ENCODE peak calls at places on chromosomes 1 and 21, in seven cellular contexts. One of them, this sample, is unnamed.

GRCh38 chr1:179047637-179048002 is 21.9 kb downstream of the FAM20B start:
- DNase-seq in heart left ventricle: no peak
- DNase-seq in H1: no peak
- DNase-seq in fibroblast of lung: peak; percentile 70
- DNase-seq in right atrium auricular region: no peak
- DNase-seq in cardiac fibroblast: no peak
- DNase-seq in fibroblast of pulmonary artery: no peak
- DNase-seq in this sample: no peak

GRCh38 chr1:4801192-4801924 is 146.9 kb downstream of the AJAP1 start:
- DNase-seq in heart left ventricle: peak; percentile 86
- DNase-seq in H1: no peak
- DNase-seq in fibroblast of lung: peak; percentile 1
- DNase-seq in right atrium auricular region: no peak
- DNase-seq in cardiac fibroblast: no peak
- DNase-seq in fibroblast of pulmonary artery: no peak
- DNase-seq in this sample: no peak

GRCh38 chr1:92759361-92759760 is 25.5 kb downstream of the EVI5 start:
- DNase-seq in heart left ventricle: no peak
- DNase-seq in H1: no peak
- DNase-seq in fibroblast of lung: no peak
- DNase-seq in right atrium auricular region: no peak
- DNase-seq in cardiac fibroblast: peak; percentile 66
- DNase-seq in fibroblast of pulmonary artery: peak; percentile 57
- DNase-seq in this sample: no peak

GRCh38 chr1:23639460-23639859 is 52.1 kb upstream of the RPL11 start:
- DNase-seq in heart left ventricle: no peak
- DNase-seq in H1: no peak
- DNase-seq in fibroblast of lung: no peak
- DNase-seq in right atrium auricular region: no peak
- DNase-seq in cardiac fibroblast: no peak
- DNase-seq in fibroblast of pulmonary artery: no peak
- DNase-seq in this sample: no peak

GRCh38 chr1:230031131-230031530 is 35.9 kb upstream of the GALNT2 start:
- DNase-seq in heart left ventricle: no peak
- DNase-seq in H1: no peak
- DNase-seq in fibroblast of lung: peak; percentile 10
- DNase-seq in right atrium auricular region: no peak
- DNase-seq in cardiac fibroblast: peak; percentile 64
- DNase-seq in fibroblast of pulmonary artery: peak; percentile 15
- DNase-seq in this sample: no peak

GRCh38 chr21:41366522-41367151 is 4.8 kb downstream of the MX2 start:
- DNase-seq in heart left ventricle: no peak
- DNase-seq in H1: no peak
- DNase-seq in fibroblast of lung: peak; percentile 80
- DNase-seq in right atrium auricular region: peak; percentile 85
- DNase-seq in cardiac fibroblast: peak; percentile 81
- DNase-seq in fibroblast of pulmonary artery: peak; percentile 72
- DNase-seq in this sample: no peak

GRCh38 chr1:67317803-67318202 is 10.1 kb downstream of the IL12RB2 start:
- DNase-seq in heart left ventricle: no peak
- DNase-seq in H1: no peak
- DNase-seq in fibroblast of lung: no peak
- DNase-seq in right atrium auricular region: no peak
- DNase-seq in cardiac fibroblast: no peak
- DNase-seq in fibroblast of pulmonary artery: no peak
- DNase-seq in this sample: no peak

GRCh38 chr1:211947396-211948295 is 87.7 kb downstream of the INTS7 start:
- DNase-seq in heart left ventricle: no peak
- DNase-seq in H1: peak; percentile 3
- DNase-seq in fibroblast of lung: no peak
- DNase-seq in right atrium auricular region: no peak
- DNase-seq in cardiac fibroblast: no peak
- DNase-seq in fibroblast of pulmonary artery: no peak
- DNase-seq in this sample: no peak

GRCh38 chr1:54695221-54695620 is 20.4 kb upstream of the TTC4 start:
- DNase-seq in heart left ventricle: no peak
- DNase-seq in H1: no peak
- DNase-seq in fibroblast of lung: no peak
- DNase-seq in right atrium auricular region: no peak
- DNase-seq in cardiac fibroblast: no peak
- DNase-seq in fibroblast of pulmonary artery: no peak
- DNase-seq in this sample: no peak

GRCh38 chr1:222769968-222770620 is 33.1 kb downstream of the FAM177B start:
- DNase-seq in heart left ventricle: no peak
- DNase-seq in H1: no peak
- DNase-seq in fibroblast of lung: peak; percentile 48
- DNase-seq in right atrium auricular region: no peak
- DNase-seq in cardiac fibroblast: peak; percentile 60
- DNase-seq in fibroblast of pulmonary artery: peak; percentile 27
- DNase-seq in this sample: no peak

GRCh38 chr1:238272145-238272544 is 381.4 kb upstream of the ZP4 start:
- DNase-seq in heart left ventricle: no peak
- DNase-seq in H1: no peak
- DNase-seq in fibroblast of lung: no peak
- DNase-seq in right atrium auricular region: no peak
- DNase-seq in cardiac fibroblast: no peak
- DNase-seq in fibroblast of pulmonary artery: no peak
- DNase-seq in this sample: no peak

GRCh38 chr1:154663656-154664055 is 55.7 kb upstream of the ADAR start:
- DNase-seq in heart left ventricle: no peak
- DNase-seq in H1: no peak
- DNase-seq in fibroblast of lung: no peak
- DNase-seq in right atrium auricular region: no peak
- DNase-seq in cardiac fibroblast: no peak
- DNase-seq in fibroblast of pulmonary artery: no peak
- DNase-seq in this sample: no peak

GRCh38 chr1:37034301-37035013 is at the start of gene GRIK3:
- DNase-seq in heart left ventricle: no peak
- DNase-seq in H1: no peak
- DNase-seq in fibroblast of lung: no peak
- DNase-seq in right atrium auricular region: no peak
- DNase-seq in cardiac fibroblast: no peak
- DNase-seq in fibroblast of pulmonary artery: no peak
- DNase-seq in this sample: no peak

GRCh38 chr1:210364479-210364878 is 35.8 kb downstream of the HHAT start:
- DNase-seq in heart left ventricle: peak; percentile 37
- DNase-seq in H1: no peak
- DNase-seq in fibroblast of lung: no peak
- DNase-seq in right atrium auricular region: no peak
- DNase-seq in cardiac fibroblast: no peak
- DNase-seq in fibroblast of pulmonary artery: no peak
- DNase-seq in this sample: no peak

GRCh38 chr1:90964444-90965035 is 57.3 kb downstream of the ZNF644 start:
- DNase-seq in heart left ventricle: no peak
- DNase-seq in H1: no peak
- DNase-seq in fibroblast of lung: peak; percentile 13
- DNase-seq in right atrium auricular region: no peak
- DNase-seq in cardiac fibroblast: peak; percentile 53
- DNase-seq in fibroblast of pulmonary artery: peak; percentile 45
- DNase-seq in this sample: no peak

GRCh38 chr1:202205523-202206190 is 12.1 kb downstream of the LGR6 start:
- DNase-seq in heart left ventricle: no peak
- DNase-seq in H1: no peak
- DNase-seq in fibroblast of lung: no peak
- DNase-seq in right atrium auricular region: no peak
- DNase-seq in cardiac fibroblast: peak; percentile 27
- DNase-seq in fibroblast of pulmonary artery: no peak
- DNase-seq in this sample: no peak

GRCh38 chr1:202204065-202204464 is 10.5 kb downstream of the LGR6 start:
- DNase-seq in heart left ventricle: no peak
- DNase-seq in H1: no peak
- DNase-seq in fibroblast of lung: no peak
- DNase-seq in right atrium auricular region: no peak
- DNase-seq in cardiac fibroblast: no peak
- DNase-seq in fibroblast of pulmonary artery: no peak
- DNase-seq in this sample: no peak

GRCh38 chr1:202210370-202210769 is 16.8 kb downstream of the LGR6 start:
- DNase-seq in heart left ventricle: no peak
- DNase-seq in H1: no peak
- DNase-seq in fibroblast of lung: peak; percentile 45
- DNase-seq in right atrium auricular region: no peak
- DNase-seq in cardiac fibroblast: no peak
- DNase-seq in fibroblast of pulmonary artery: peak; percentile 14
- DNase-seq in this sample: peak; percentile 77

GRCh38 chr1:202208458-202208857 is 14.9 kb downstream of the LGR6 start:
- DNase-seq in heart left ventricle: no peak
- DNase-seq in H1: no peak
- DNase-seq in fibroblast of lung: no peak
- DNase-seq in right atrium auricular region: no peak
- DNase-seq in cardiac fibroblast: no peak
- DNase-seq in fibroblast of pulmonary artery: no peak
- DNase-seq in this sample: no peak

DNA sequence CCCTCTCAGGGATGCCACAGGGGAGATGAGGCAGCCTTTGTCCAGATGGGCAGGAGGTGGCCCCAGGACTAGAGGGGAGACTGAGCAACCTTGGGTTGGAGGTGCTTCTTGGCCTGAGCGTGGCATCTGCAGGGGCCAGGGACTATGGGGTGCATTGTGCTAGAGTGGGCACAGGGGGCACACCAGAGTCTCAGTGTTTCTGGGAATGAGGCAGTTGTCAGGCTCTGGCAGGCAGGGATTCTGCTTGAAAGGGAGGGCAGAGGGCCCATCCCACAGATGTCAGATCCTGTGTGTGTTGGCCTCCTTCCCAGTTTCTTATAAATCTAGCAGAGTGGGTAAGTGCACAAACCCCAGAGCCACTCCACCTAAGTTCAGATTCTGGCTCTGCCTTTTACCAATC is 13.7 kb downstream of the LGR6 start:
- DNase-seq in heart left ventricle: no peak
- DNase-seq in H1: no peak
- DNase-seq in fibroblast of lung: peak; percentile 77
- DNase-seq in right atrium auricular region: no peak
- DNase-seq in cardiac fibroblast: peak; percentile 61
- DNase-seq in fibroblast of pulmonary artery: peak; percentile 80
- DNase-seq in this sample: no peak
- TF ChIP-seq CTCF in heart left ventricle: peak; percentile 7
- TF ChIP-seq CTCF in H1: peak; percentile 59
- TF ChIP-seq CTCF in fibroblast of lung: peak; percentile 20
- TF ChIP-seq CTCF in right atrium auricular region: no peak
- TF ChIP-seq CTCF in cardiac fibroblast: no peak
- TF ChIP-seq CTCF in fibroblast of pulmonary artery: peak; percentile 37
- TF ChIP-seq CTCF in this sample: peak; percentile 40

DNA sequence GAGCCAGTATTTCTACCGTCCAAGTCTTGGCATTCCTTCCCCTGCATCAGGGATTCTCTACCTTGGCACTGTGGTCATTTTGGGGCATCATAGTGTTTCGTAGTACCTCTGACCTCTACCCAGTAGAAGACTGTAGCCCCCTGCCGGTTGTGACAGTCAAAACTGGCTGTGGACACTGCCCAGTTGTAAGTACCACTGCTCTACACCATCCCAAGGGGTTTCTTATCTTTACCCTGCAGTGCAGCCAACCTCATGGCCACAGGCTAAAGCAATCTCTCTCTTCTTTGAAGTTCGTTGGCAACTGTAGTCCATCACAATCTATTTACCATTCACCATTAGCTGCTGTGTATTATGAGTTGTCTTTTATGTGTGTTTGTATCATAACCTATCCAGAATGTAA is 29.3 kb upstream of the ERO1B start:
- DNase-seq in heart left ventricle: no peak
- DNase-seq in H1: no peak
- DNase-seq in fibroblast of lung: no peak
- DNase-seq in right atrium auricular region: no peak
- DNase-seq in cardiac fibroblast: peak; percentile 2
- DNase-seq in fibroblast of pulmonary artery: no peak
- DNase-seq in this sample: no peak
- TF ChIP-seq CTCF in heart left ventricle: no peak
- TF ChIP-seq CTCF in H1: no peak
- TF ChIP-seq CTCF in fibroblast of lung: no peak
- TF ChIP-seq CTCF in right atrium auricular region: no peak
- TF ChIP-seq CTCF in cardiac fibroblast: no peak
- TF ChIP-seq CTCF in fibroblast of pulmonary artery: no peak
- TF ChIP-seq CTCF in this sample: no peak

GRCh38 chr1:204529371-204529895 is 13.2 kb downstream of the MDM4 start:
- DNase-seq in heart left ventricle: no peak
- DNase-seq in H1: no peak
- DNase-seq in fibroblast of lung: no peak
- DNase-seq in right atrium auricular region: no peak
- DNase-seq in cardiac fibroblast: no peak
- DNase-seq in fibroblast of pulmonary artery: no peak
- DNase-seq in this sample: no peak
- TF ChIP-seq CTCF in heart left ventricle: no peak
- TF ChIP-seq CTCF in H1: no peak
- TF ChIP-seq CTCF in fibroblast of lung: no peak
- TF ChIP-seq CTCF in right atrium auricular region: no peak
- TF ChIP-seq CTCF in cardiac fibroblast: no peak
- TF ChIP-seq CTCF in fibroblast of pulmonary artery: no peak
- TF ChIP-seq CTCF in this sample: no peak

DNA sequence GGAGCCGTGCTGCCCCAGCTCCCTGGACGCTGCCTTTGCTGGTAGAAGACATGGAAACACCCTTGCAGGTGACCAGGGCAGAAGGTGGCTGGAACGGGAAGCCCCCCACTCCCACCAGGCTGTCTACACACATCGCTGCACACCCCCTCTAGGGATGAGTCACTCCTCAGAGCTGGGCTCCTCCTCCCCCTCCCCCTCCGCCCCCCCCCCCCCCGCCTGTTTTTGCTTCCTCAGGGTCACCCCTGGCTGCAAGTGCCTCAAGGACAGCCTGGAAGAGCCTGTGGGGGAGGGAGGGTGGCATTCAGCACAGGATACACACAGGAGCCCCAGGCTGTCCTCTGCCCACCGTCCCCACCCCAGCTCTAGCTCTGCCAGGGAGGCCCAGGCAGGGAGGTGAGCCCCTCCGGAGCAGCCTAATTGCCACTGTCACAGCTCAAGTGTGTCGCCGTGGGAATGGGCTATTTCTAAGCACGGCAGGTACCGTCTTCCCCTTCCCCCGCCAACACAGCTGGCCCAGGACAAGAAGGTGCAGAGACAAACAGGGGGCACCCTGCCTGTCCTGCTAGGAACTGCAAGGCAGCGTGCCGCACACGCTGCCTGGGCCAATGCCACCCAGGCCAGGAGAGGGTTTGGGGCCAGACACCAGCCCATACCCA is 2.5 kb downstream of the FNDC10 start:
- DNase-seq in heart left ventricle: no peak
- DNase-seq in H1: peak; percentile 25
- DNase-seq in fibroblast of lung: no peak
- DNase-seq in right atrium auricular region: no peak
- DNase-seq in cardiac fibroblast: peak; percentile 16
- DNase-seq in fibroblast of pulmonary artery: no peak
- DNase-seq in this sample: no peak
- TF ChIP-seq CTCF in heart left ventricle: peak; percentile 34
- TF ChIP-seq CTCF in H1: no peak
- TF ChIP-seq CTCF in fibroblast of lung: peak; percentile 43
- TF ChIP-seq CTCF in right atrium auricular region: peak; percentile 39
- TF ChIP-seq CTCF in cardiac fibroblast: peak; percentile 59
- TF ChIP-seq CTCF in fibroblast of pulmonary artery: peak; percentile 31
- TF ChIP-seq CTCF in this sample: peak; percentile 28